ENCODE peak calls at places on chromosomes 16 and 17, in ten cellular contexts. One of them, this sample, is unnamed.

GRCh38 chr16:87556941-87557459 is 45.3 kb upstream of the JPH3 start:
- DNase-seq in NCI-H226: no peak
- DNase-seq in esophagus squamous epithelium: no peak
- DNase-seq in LoVo: no peak
- DNase-seq in heart left ventricle: peak
- DNase-seq in SW480: no peak
- DNase-seq in pons: no peak
- DNase-seq in Right ventricle myocardium inferior: peak
- DNase-seq in AG04449: no peak
- DNase-seq in anterior cingulate cortex: no peak
- DNase-seq in this sample: no peak

GRCh38 chr17:76678330-76678729 is 32.4 kb downstream of the MXRA7 start:
- DNase-seq in AG04449: no peak
- DNase-seq in NCI-H226: no peak
- DNase-seq in pons: no peak
- DNase-seq in SW480: peak
- DNase-seq in LoVo: no peak
- DNase-seq in Right ventricle myocardium inferior: no peak
- DNase-seq in esophagus squamous epithelium: no peak
- DNase-seq in heart left ventricle: no peak
- DNase-seq in anterior cingulate cortex: no peak
- DNase-seq in this sample: no peak

GRCh38 chr16:2933136-2933535 is 21.4 kb downstream of the FLYWCH1 start:
- DNase-seq in esophagus squamous epithelium: no peak
- DNase-seq in LoVo: no peak
- DNase-seq in heart left ventricle: no peak
- DNase-seq in AG04449: no peak
- DNase-seq in Right ventricle myocardium inferior: no peak
- DNase-seq in anterior cingulate cortex: no peak
- DNase-seq in SW480: no peak
- DNase-seq in pons: no peak
- DNase-seq in NCI-H226: no peak
- DNase-seq in this sample: no peak

GRCh38 chr17:81471804-81472456 is 40.7 kb downstream of the ACTG1 start:
- DNase-seq in anterior cingulate cortex: peak
- DNase-seq in esophagus squamous epithelium: no peak
- DNase-seq in AG04449: peak
- DNase-seq in SW480: no peak
- DNase-seq in NCI-H226: no peak
- DNase-seq in heart left ventricle: no peak
- DNase-seq in pons: peak
- DNase-seq in LoVo: no peak
- DNase-seq in Right ventricle myocardium inferior: no peak
- DNase-seq in this sample: peak

GRCh38 chr17:83143817-83144231 is 64.4 kb downstream of the METRNL start:
- DNase-seq in AG04449: no peak
- DNase-seq in SW480: no peak
- DNase-seq in LoVo: no peak
- DNase-seq in esophagus squamous epithelium: no peak
- DNase-seq in Right ventricle myocardium inferior: no peak
- DNase-seq in anterior cingulate cortex: no peak
- DNase-seq in NCI-H226: no peak
- DNase-seq in pons: no peak
- DNase-seq in heart left ventricle: no peak
- DNase-seq in this sample: no peak

GRCh38 chr17:42655528-42655927 is 3.6 kb upstream of the TUBG2 start:
- DNase-seq in heart left ventricle: no peak
- DNase-seq in esophagus squamous epithelium: no peak
- DNase-seq in NCI-H226: no peak
- DNase-seq in Right ventricle myocardium inferior: no peak
- DNase-seq in pons: no peak
- DNase-seq in AG04449: no peak
- DNase-seq in LoVo: no peak
- DNase-seq in anterior cingulate cortex: no peak
- DNase-seq in SW480: peak
- DNase-seq in this sample: no peak

GRCh38 chr17:29620271-29620670 is 2.4 kb downstream of the CORO6 start:
- DNase-seq in LoVo: no peak
- DNase-seq in SW480: peak
- DNase-seq in heart left ventricle: no peak
- DNase-seq in anterior cingulate cortex: no peak
- DNase-seq in NCI-H226: peak
- DNase-seq in Right ventricle myocardium inferior: no peak
- DNase-seq in pons: no peak
- DNase-seq in AG04449: no peak
- DNase-seq in esophagus squamous epithelium: no peak
- DNase-seq in this sample: no peak

GRCh38 chr17:70168979-70169706 is at the start of gene KCNJ2:
- DNase-seq in AG04449: no peak
- DNase-seq in heart left ventricle: peak
- DNase-seq in pons: peak
- DNase-seq in LoVo: peak
- DNase-seq in SW480: peak
- DNase-seq in NCI-H226: peak
- DNase-seq in Right ventricle myocardium inferior: peak
- DNase-seq in anterior cingulate cortex: peak
- DNase-seq in esophagus squamous epithelium: no peak
- DNase-seq in this sample: no peak

GRCh38 chr17:43832168-43832975 is 574 bp downstream of the MPP3 start:
- DNase-seq in anterior cingulate cortex: no peak
- DNase-seq in Right ventricle myocardium inferior: peak
- DNase-seq in esophagus squamous epithelium: no peak
- DNase-seq in AG04449: peak
- DNase-seq in heart left ventricle: peak
- DNase-seq in NCI-H226: peak
- DNase-seq in pons: no peak
- DNase-seq in LoVo: peak
- DNase-seq in SW480: peak
- DNase-seq in this sample: peak

GRCh38 chr16:67228034-67228785 is 1.3 kb downstream of the TMEM208 start:
- DNase-seq in Right ventricle myocardium inferior: peak
- DNase-seq in pons: no peak
- DNase-seq in anterior cingulate cortex: no peak
- DNase-seq in AG04449: no peak
- DNase-seq in NCI-H226: no peak
- DNase-seq in LoVo: no peak
- DNase-seq in esophagus squamous epithelium: no peak
- DNase-seq in SW480: no peak
- DNase-seq in heart left ventricle: peak
- DNase-seq in this sample: no peak

GRCh38 chr16:84117482-84117843 is 721 bp upstream of the MBTPS1 start:
- DNase-seq in LoVo: no peak
- DNase-seq in NCI-H226: no peak
- DNase-seq in Right ventricle myocardium inferior: no peak
- DNase-seq in anterior cingulate cortex: no peak
- DNase-seq in SW480: peak
- DNase-seq in esophagus squamous epithelium: no peak
- DNase-seq in heart left ventricle: no peak
- DNase-seq in AG04449: no peak
- DNase-seq in pons: peak
- DNase-seq in this sample: peak

GRCh38 chr16:69839798-69840409 is 77.8 kb downstream of the WWP2 start:
- DNase-seq in LoVo: peak
- DNase-seq in AG04449: no peak
- DNase-seq in SW480: no peak
- DNase-seq in NCI-H226: no peak
- DNase-seq in anterior cingulate cortex: peak
- DNase-seq in esophagus squamous epithelium: no peak
- DNase-seq in Right ventricle myocardium inferior: no peak
- DNase-seq in pons: peak
- DNase-seq in heart left ventricle: peak
- DNase-seq in this sample: no peak

GRCh38 chr17:48907713-48908046 is 527 bp upstream of the UBE2Z start:
- DNase-seq in esophagus squamous epithelium: no peak
- DNase-seq in pons: no peak
- DNase-seq in Right ventricle myocardium inferior: no peak
- DNase-seq in heart left ventricle: no peak
- DNase-seq in anterior cingulate cortex: no peak
- DNase-seq in SW480: no peak
- DNase-seq in NCI-H226: peak
- DNase-seq in AG04449: no peak
- DNase-seq in LoVo: no peak
- DNase-seq in this sample: no peak

GRCh38 chr16:11632455-11632921 is 35.8 kb upstream of the SNN start:
- DNase-seq in esophagus squamous epithelium: no peak
- DNase-seq in NCI-H226: peak
- DNase-seq in SW480: peak
- DNase-seq in anterior cingulate cortex: no peak
- DNase-seq in AG04449: peak
- DNase-seq in LoVo: no peak
- DNase-seq in Right ventricle myocardium inferior: peak
- DNase-seq in heart left ventricle: peak
- DNase-seq in pons: peak
- DNase-seq in this sample: peak

This sample was measured in HS-27A.